ENCODE peak calls at places on chromosomes 11 and 22, in six cellular contexts. E, G, M, L, J and W are unnamed samples. For H3K4me1, the result is how much of the 10 kb centered on the place peaks cover.

GRCh38 chr11:61480936-61481335 is 27.6 kb upstream of the LRRC10B start:
- DNase-seq in E (no peak), G (no peak), M (no peak), L (peak), J (no peak), W (peak)

GRCh38 chr11:27040302-27041115 is at the start of gene BBOX1:
- DNase-seq in E (no peak), G (peak), M (peak), L (no peak), J (no peak), W (peak)

GRCh38 chr11:13235895-13236294 is 41.7 kb upstream of the BMAL1 start:
- DNase-seq in E (no peak), G (no peak), M (no peak), L (no peak), J (no peak), W (no peak)

GRCh38 chr11:131695889-131696429 is 325.5 kb downstream of the NTM start:
- DNase-seq in E (no peak), G (no peak), M (peak), L (no peak), J (no peak), W (no peak)

GRCh38 chr11:132962026-132962425 is 570.3 kb downstream of the OPCML start:
- DNase-seq in E (no peak), G (peak), M (peak), L (no peak), J (no peak), W (no peak)

GRCh38 chr11:126354631-126355323 is 709 bp upstream of the ST3GAL4 start:
- DNase-seq in E (no peak), G (no peak), M (no peak), L (no peak), J (no peak), W (no peak)

GRCh38 chr22:38843716-38844660 is at the start of gene NPTXR:
- DNase-seq in E (peak), G (peak), M (peak), L (peak), J (no peak), W (peak)

GRCh38 chr11:40170076-40170475 is 1289.4 kb downstream of the LRRC4C start:
- DNase-seq in E (no peak), G (no peak), M (peak), L (no peak), J (no peak), W (no peak)

GRCh38 chr11:44318369-44318768 is 8.4 kb upstream of the ALX4 start:
- DNase-seq in E (no peak), G (no peak), M (no peak), L (no peak), J (no peak), W (no peak)

GRCh38 chr22:44412136-44412731 is 85.8 kb downstream of the RTL6 start:
- DNase-seq in E (no peak), G (no peak), M (no peak), L (no peak), J (no peak), W (no peak)

GRCh38 chr11:59822989-59823566 is 12.5 kb upstream of the MRPL16 start:
- DNase-seq in E (no peak), G (peak), M (peak), L (peak), J (peak), W (peak)

GRCh38 chr11:94762208-94762607 is 5.9 kb upstream of the AMOTL1 start:
- DNase-seq in E (no peak), G (peak), M (no peak), L (peak), J (peak), W (peak)

GRCh38 chr22:19038728-19039447 is 83.3 kb downstream of the DGCR2 start:
- DNase-seq in E (no peak), G (no peak), M (no peak), L (no peak), J (no peak), W (no peak)

GRCh38 chr11:126277322-126277721 is 5.6 kb upstream of the TIRAP start:
- DNase-seq in E (no peak), G (no peak), M (no peak), L (no peak), J (no peak), W (no peak)

GRCh38 chr11:2884424-2884815 is 1.2 kb downstream of the CDKN1C start:
- DNase-seq in E (peak), G (peak), M (peak), L (no peak), J (no peak), W (peak)

GRCh38 chr22:50701428-50702154 is 29.0 kb downstream of the SHANK3 start:
- DNase-seq in E (no peak), G (no peak), M (no peak), L (no peak), J (no peak), W (peak)

GRCh38 chr11:80197155-80197554 is 756.3 kb upstream of the TENM4 start:
- DNase-seq in E (no peak), G (no peak), M (no peak), L (no peak), J (no peak), W (no peak)

GRCh38 chr11:117657801-117658200 is 139.2 kb downstream of the DSCAML1 start:
- DNase-seq in E (peak), G (no peak), M (no peak), L (no peak), J (no peak), W (no peak)

GRCh38 chr11:60776167-60776566 is 9.0 kb upstream of the MS4A10 start:
- DNase-seq in E (no peak), G (no peak), M (no peak), L (no peak), J (no peak), W (no peak)

GRCh38 chr11:73230276-73230875 is 12.3 kb downstream of the P2RY2 start:
- DNase-seq in E (no peak), G (no peak), M (no peak), L (no peak), J (no peak), W (no peak)

GRCh38 chr11:111937859-111938258 is 716 bp downstream of the DIXDC1 start:
- DNase-seq in E (no peak), G (no peak), M (no peak), L (no peak), J (no peak), W (no peak)

GRCh38 chr11:71465054-71465453 is 12.1 kb downstream of the NADSYN1 start:
- DNase-seq in E (no peak), G (no peak), M (no peak), L (no peak), J (no peak), W (no peak)

GRCh38 chr11:79902493-79902892 is 461.7 kb upstream of the TENM4 start:
- DNase-seq in E (no peak), G (peak), M (peak), L (no peak), J (no peak), W (no peak)

GRCh38 chr11:19284881-19285280 is 44.1 kb upstream of the E2F8 start:
- DNase-seq in E (no peak), G (no peak), M (no peak), L (no peak), J (no peak), W (no peak)

GRCh38 chr11:3775761-3776406 is 21.5 kb downstream of the NUP98 start:
- DNase-seq in E (no peak), G (peak), M (no peak), L (no peak), J (no peak), W (no peak)

GRCh38 chr11:57798905-57799559 is 37.4 kb downstream of the CTNND1 start:
- DNase-seq in E (no peak), G (peak), M (peak), L (peak), J (peak), W (peak)

GRCh38 chr22:17093081-17093480 is 8.3 kb downstream of the IL17RA start:
- DNase-seq in E (no peak), G (no peak), M (no peak), L (no peak), J (no peak), W (no peak)

GRCh38 chr11:47399860-47400812 is 8.3 kb upstream of the SLC39A13 start:
- DNase-seq in E (no peak), G (no peak), M (no peak), L (no peak), J (no peak), W (no peak)

GRCh38 chr22:20298110-20298802 is 21.6 kb downstream of the DGCR6L start:
- DNase-seq in E (no peak), G (no peak), M (no peak), L (no peak), J (no peak), W (no peak)

GRCh38 chr11:10351768-10352641 is 47.1 kb downstream of the ADM start:
- DNase-seq in E (peak), G (peak), M (peak), L (peak), J (no peak), W (peak)

GRCh38 chr22:25564979-25565677 is 653 bp downstream of the GRK3 start:
- DNase-seq in E (peak), G (peak), M (peak), L (peak), J (no peak), W (peak)

GRCh38 chr11:121930004-121930965 is 185.7 kb downstream of the BLID start:
- DNase-seq in E (no peak), G (peak), M (peak), L (no peak), J (no peak), W (no peak)

GRCh38 chr22:32261306-32261705 is 6.2 kb upstream of the SLC5A4 start:
- DNase-seq in E (no peak), G (no peak), M (no peak), L (no peak), J (no peak), W (no peak)

GRCh38 chr11:101880208-101880607 is 34.6 kb upstream of the CEP126 start:
- DNase-seq in E (no peak), G (peak), M (peak), L (peak), J (peak), W (peak)

GRCh38 chr11:79076526-79077115 is 364.2 kb downstream of the TENM4 start:
- DNase-seq in E (peak), G (peak), M (no peak), L (peak), J (peak), W (peak)

GRCh38 chr11:128116447-128117240 is 470.7 kb downstream of the ETS1 start:
- DNase-seq in E (no peak), G (peak), M (no peak), L (no peak), J (no peak), W (no peak)

GRCh38 chr11:126712017-126712625 is 288.4 kb downstream of the KIRREL3 start:
- DNase-seq in E (no peak), G (no peak), M (no peak), L (no peak), J (no peak), W (no peak)

GRCh38 chr11:59611570-59612565 is 3.7 kb downstream of the OSBP start:
- DNase-seq in E (no peak), G (peak), M (peak), L (no peak), J (no peak), W (peak)

DNA sequence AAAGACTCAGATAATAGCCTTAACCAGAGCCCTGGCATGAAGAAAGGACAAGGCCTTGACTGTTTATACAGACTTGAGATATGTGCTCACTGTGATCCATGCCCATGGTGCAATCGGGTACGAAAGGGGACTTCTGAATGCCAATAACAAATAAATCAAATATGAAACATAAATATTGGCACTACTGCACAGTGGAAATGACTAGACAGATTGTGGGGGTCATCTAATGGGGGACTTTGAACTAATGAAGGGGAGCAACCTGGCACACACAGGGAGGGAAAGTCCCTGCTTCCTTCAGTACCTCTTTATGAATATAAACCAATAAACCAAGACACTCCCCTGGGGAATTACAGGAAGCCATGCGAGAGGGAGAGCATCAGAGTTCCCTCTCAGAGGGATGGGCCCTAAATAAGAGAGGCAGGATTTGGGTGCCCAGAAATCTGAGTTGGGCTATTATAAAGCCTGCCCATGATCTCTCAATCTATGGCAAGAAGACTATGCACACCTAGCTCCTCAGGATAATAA is 21.1 kb downstream of the MIF start:
- DNase-seq in E (no peak), G (no peak), M (no peak), L (no peak), J (no peak), W (no peak)
- H3K4me1 ChIP-seq in E (under half), G (under half), M (under half), L (under half), J (under half), W (under half)

DNA sequence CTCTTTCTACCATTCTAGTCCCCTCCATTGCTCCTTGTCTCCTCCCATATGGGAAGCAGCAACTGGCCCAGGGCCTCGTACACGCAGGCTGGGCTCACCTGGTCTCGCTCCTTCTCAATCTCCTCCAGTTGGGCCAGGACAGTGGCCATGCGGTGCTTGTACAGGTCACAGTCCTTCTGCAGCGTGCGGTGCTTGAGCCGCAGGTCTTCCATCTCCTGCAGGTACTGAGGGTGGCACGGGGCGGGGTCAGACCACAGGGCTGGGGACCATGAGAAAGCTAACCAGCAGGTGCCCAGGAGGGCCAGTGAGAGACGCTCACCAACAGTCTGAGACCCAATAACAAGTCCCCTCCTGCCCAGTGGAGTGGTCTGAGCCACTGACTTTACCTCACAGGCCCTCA is 11.5 kb downstream of the CARD10 start:
- DNase-seq in E (no peak), G (no peak), M (no peak), L (no peak), J (no peak), W (no peak)
- H3K4me1 ChIP-seq in E (half or more), G (under half), M (under half), L (half or more), J (under half), W (half or more)

GRCh38 chr11:68273056-68273738 is 1.4 kb upstream of the C11orf24 start:
- DNase-seq in E (no peak), G (no peak), M (no peak), L (no peak), J (no peak), W (no peak)
- H3K4me1 ChIP-seq in E (under half), G (under half), M (under half), L (under half), J (half or more), W (under half)

GRCh38 chr11:34252015-34252414 is 105.8 kb downstream of the ABTB2 start:
- DNase-seq in E (no peak), G (no peak), M (no peak), L (no peak), J (no peak), W (no peak)

GRCh38 chr11:34252651-34253050 is 105.2 kb downstream of the ABTB2 start:
- DNase-seq in E (no peak), G (no peak), M (no peak), L (no peak), J (no peak), W (peak)

GRCh38 chr11:34250732-34251639 is 106.8 kb downstream of the ABTB2 start:
- DNase-seq in E (peak), G (peak), M (peak), L (peak), J (peak), W (peak)

GRCh38 chr11:34249439-34250073 is 108.3 kb downstream of the ABTB2 start:
- DNase-seq in E (no peak), G (no peak), M (no peak), L (no peak), J (no peak), W (no peak)

GRCh38 chr11:34251640-34251980 is 106.2 kb downstream of the ABTB2 start:
- DNase-seq in E (no peak), G (peak), M (peak), L (no peak), J (no peak), W (no peak)
- H3K4me1 ChIP-seq in E (under half), G (under half), M (under half), L (half or more), J (under half), W (under half)

GRCh38 chr11:114135737-114136151 is 76.2 kb downstream of the ZBTB16 start:
- DNase-seq in E (no peak), G (peak), M (peak), L (no peak), J (no peak), W (no peak)
- H3K4me1 ChIP-seq in E (half or more), G (half or more), M (under half), L (under half), J (under half), W (half or more)

GRCh38 chr22:36386900-36387663 is 685 bp downstream of the MYH9 start:
- DNase-seq in E (peak), G (peak), M (peak), L (no peak), J (no peak), W (peak)

GRCh38 chr22:36384766-36385400 is 2.9 kb downstream of the MYH9 start:
- DNase-seq in E (no peak), G (peak), M (peak), L (no peak), J (no peak), W (no peak)

GRCh38 chr22:36385491-36386350 is 2.0 kb downstream of the MYH9 start:
- DNase-seq in E (no peak), G (peak), M (peak), L (peak), J (no peak), W (peak)

GRCh38 chr22:36387664-36387913 is 178 bp downstream of the MYH9 start:
- DNase-seq in E (no peak), G (no peak), M (no peak), L (no peak), J (no peak), W (no peak)

DNA sequence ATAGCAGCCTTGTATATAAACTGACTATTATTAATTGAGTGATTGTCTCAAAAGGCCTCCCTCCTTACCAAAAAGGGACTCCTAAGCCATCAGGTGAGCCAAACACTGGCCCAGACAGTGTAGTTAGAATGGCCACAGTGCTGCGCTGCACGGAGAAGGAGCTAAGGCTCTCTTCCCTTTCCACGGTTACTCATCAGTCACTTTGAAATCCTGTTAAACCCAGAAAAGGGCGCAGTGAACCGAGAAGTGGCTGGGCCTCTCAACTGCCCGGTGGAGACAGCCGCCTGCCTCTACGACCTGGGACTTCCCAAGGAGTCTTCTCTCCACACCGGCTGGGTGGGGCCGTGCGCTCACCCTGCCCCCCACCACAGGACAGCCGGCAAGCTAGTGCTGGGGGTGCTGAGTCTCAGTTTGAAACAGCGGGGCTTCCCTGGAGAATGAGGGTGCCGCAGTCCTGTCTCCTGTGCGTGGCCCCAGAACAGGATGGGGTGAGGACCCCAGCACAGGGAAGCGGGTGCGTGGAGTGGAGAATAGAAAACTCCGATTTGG is 1.3 kb downstream of the MYH9 start:
- DNase-seq in E (peak), G (peak), M (peak), L (peak), J (no peak), W (no peak)
- H3K4me1 ChIP-seq in E (under half), G (under half), M (under half), L (under half), J (half or more), W (under half)

DNA sequence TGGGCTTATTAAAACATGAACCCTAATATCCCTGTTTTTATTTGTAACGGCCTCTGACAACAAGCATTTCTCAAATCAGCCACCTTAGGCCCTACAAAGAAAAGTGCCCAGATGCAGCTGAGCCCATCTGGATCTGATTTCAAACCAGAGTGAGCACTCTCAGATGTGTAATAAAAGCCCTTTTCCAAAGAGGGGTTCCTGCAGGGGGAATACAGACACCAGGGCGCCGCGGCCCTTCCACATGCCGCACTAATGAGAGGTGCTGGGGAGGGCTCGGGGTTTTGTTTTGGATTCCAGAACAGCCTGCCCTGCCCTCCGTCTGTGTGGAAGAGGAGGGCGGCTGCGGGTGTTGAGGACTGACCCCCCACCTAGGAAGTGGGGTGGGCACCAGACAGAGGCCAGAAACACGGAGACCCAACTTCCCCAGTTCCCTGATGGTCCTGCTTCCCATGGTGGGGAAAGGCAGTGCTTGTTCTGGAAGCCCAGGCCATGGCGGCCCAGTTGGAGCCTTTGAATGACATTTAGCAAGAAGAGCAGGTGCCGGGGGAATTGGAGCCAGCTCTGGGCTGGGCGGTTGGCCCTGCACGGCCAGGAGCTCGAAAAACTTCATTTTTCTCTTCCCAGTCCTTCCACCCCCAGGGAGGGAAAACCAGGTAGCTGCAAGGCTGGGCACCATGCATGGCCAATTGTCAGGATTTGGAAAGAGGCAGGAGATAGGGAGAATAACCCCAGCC is 63.7 kb downstream of the MACROD1 start:
- DNase-seq in E (no peak), G (peak), M (no peak), L (no peak), J (no peak), W (no peak)
- H3K4me1 ChIP-seq in E (under half), G (under half), M (under half), L (under half), J (under half), W (under half)

DNA sequence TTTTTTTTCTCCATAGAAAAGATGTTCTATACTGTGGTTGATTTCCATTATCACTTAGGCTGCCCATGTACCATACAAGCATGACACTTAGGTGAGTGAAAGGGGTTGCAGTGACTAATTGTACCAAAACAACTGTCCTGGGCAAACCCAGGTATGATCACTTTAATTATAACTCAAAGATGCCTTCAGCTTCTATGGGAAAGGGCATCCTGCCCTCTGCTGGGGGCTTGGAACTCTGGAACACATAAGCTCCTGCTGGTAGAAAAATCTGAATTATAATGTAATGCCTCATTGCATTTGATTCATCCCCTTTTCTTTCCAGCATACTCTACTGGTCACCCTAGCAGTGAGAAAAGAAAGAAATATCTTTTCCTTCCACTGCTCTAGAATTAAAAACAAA is 206.3 kb downstream of the DDX10 start:
- DNase-seq in E (no peak), G (peak), M (peak), L (peak), J (no peak), W (peak)
- H3K4me1 ChIP-seq in E (under half), G (under half), M (under half), L (under half), J (under half), W (under half)